ENCODE peak calls at places on chromosomes 13 and 19, in five cellular contexts. One of them, this sample, is unnamed.

GRCh38 chr13:74825170-74825948 is 656.6 kb downstream of the TBC1D4 start:
- DNase-seq in cardiac muscle cell: peak
- DNase-seq in keratinocyte: no peak
- DNase-seq in GM13976: no peak
- DNase-seq in PC-9: no peak
- DNase-seq in this sample: no peak

GRCh38 chr19:19538077-19538764 is at the start of gene CILP2:
- DNase-seq in cardiac muscle cell: peak
- DNase-seq in PC-9: peak
- DNase-seq in keratinocyte: no peak
- DNase-seq in GM13976: peak
- DNase-seq in this sample: peak

GRCh38 chr19:38020331-38020730 is 113.3 kb downstream of the SIPA1L3 start:
- DNase-seq in keratinocyte: no peak
- DNase-seq in GM13976: no peak
- DNase-seq in PC-9: no peak
- DNase-seq in cardiac muscle cell: no peak
- DNase-seq in this sample: no peak

GRCh38 chr19:38168632-38169031 is 55.4 kb downstream of the DPF1 start:
- DNase-seq in cardiac muscle cell: no peak
- DNase-seq in keratinocyte: no peak
- DNase-seq in PC-9: no peak
- DNase-seq in GM13976: no peak
- DNase-seq in this sample: no peak

GRCh38 chr13:30446122-30446500 is 19.6 kb downstream of the HMGB1 start:
- DNase-seq in keratinocyte: no peak
- DNase-seq in cardiac muscle cell: no peak
- DNase-seq in PC-9: no peak
- DNase-seq in GM13976: no peak
- DNase-seq in this sample: no peak

GRCh38 chr13:43489168-43489730 is 297.5 kb downstream of the ENOX1 start:
- DNase-seq in keratinocyte: no peak
- DNase-seq in PC-9: no peak
- DNase-seq in GM13976: no peak
- DNase-seq in cardiac muscle cell: peak
- DNase-seq in this sample: no peak

GRCh38 chr19:7500811-7501450 is 12.1 kb upstream of the PEX11G start:
- DNase-seq in PC-9: peak
- DNase-seq in GM13976: peak
- DNase-seq in cardiac muscle cell: no peak
- DNase-seq in keratinocyte: no peak
- DNase-seq in this sample: peak

GRCh38 chr13:43134896-43135295 is 111.5 kb downstream of the DNAJC15 start:
- DNase-seq in GM13976: no peak
- DNase-seq in cardiac muscle cell: no peak
- DNase-seq in keratinocyte: no peak
- DNase-seq in PC-9: no peak
- DNase-seq in this sample: no peak

GRCh38 chr19:49149652-49150105 is 5.5 kb downstream of the HRC start:
- DNase-seq in keratinocyte: no peak
- DNase-seq in cardiac muscle cell: peak
- DNase-seq in GM13976: no peak
- DNase-seq in PC-9: peak
- DNase-seq in this sample: no peak

GRCh38 chr13:46286972-46287371 is 75.2 kb downstream of the LRRC63 start:
- DNase-seq in keratinocyte: no peak
- DNase-seq in PC-9: no peak
- DNase-seq in GM13976: no peak
- DNase-seq in cardiac muscle cell: no peak
- DNase-seq in this sample: no peak

GRCh38 chr13:46289260-46289955 is 77.7 kb downstream of the LRRC63 start:
- DNase-seq in cardiac muscle cell: no peak
- DNase-seq in PC-9: no peak
- DNase-seq in GM13976: no peak
- DNase-seq in keratinocyte: no peak
- DNase-seq in this sample: no peak

DNA sequence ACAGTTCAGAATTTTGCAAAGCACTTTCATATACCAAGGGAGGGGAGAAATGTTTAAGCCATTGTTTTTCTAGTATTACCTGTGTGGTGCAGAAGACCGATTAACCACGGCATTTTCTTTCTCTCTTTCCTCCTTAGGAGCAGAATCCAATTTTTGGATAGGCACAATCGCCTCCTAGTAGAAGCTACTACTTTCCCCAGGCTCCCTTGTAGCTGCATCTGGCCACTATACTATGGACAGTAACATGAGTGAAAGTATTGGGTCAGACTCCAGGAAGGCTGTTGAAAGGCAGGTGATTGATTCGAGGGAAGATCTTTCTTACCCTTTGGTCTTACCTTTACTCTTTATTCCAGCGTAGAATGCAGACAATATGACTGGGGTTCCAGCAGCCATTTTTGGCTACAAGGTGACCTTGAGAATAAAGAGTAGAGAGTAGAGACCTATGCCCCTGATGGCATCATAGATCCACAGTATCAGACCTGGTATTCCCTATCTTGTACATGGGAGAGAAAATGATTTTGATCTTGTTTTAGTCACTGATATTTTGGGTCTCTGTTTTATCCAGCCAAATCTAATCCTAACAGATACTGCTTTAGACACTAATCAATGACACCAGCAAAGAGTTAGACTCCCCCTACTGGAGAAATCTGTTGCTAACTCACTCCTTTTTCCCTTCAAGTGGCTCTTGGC is 77.0 kb downstream of the LRRC63 start:
- DNase-seq in cardiac muscle cell: peak
- DNase-seq in PC-9: no peak
- DNase-seq in GM13976: peak
- DNase-seq in keratinocyte: no peak
- DNase-seq in this sample: peak
- TF ChIP-seq CTCF in cardiac muscle cell: peak
- TF ChIP-seq CTCF in PC-9: peak
- TF ChIP-seq CTCF in GM13976: peak
- TF ChIP-seq CTCF in keratinocyte: peak
- TF ChIP-seq CTCF in this sample: peak

GRCh38 chr13:111289251-111289650 is 31.2 kb upstream of the TEX29 start:
- DNase-seq in cardiac muscle cell: no peak
- DNase-seq in GM13976: no peak
- DNase-seq in PC-9: no peak
- DNase-seq in keratinocyte: no peak
- DNase-seq in this sample: no peak
- TF ChIP-seq CTCF in cardiac muscle cell: no peak
- TF ChIP-seq CTCF in GM13976: no peak
- TF ChIP-seq CTCF in PC-9: no peak
- TF ChIP-seq CTCF in keratinocyte: no peak
- TF ChIP-seq CTCF in this sample: no peak

GRCh38 chr19:2739602-2740313 is at the start of gene SLC39A3:
- DNase-seq in GM13976: peak
- DNase-seq in PC-9: peak
- DNase-seq in keratinocyte: peak
- DNase-seq in cardiac muscle cell: peak
- DNase-seq in this sample: peak
- TF ChIP-seq CTCF in GM13976: no peak
- TF ChIP-seq CTCF in PC-9: no peak
- TF ChIP-seq CTCF in keratinocyte: peak
- TF ChIP-seq CTCF in cardiac muscle cell: peak
- TF ChIP-seq CTCF in this sample: no peak

DNA sequence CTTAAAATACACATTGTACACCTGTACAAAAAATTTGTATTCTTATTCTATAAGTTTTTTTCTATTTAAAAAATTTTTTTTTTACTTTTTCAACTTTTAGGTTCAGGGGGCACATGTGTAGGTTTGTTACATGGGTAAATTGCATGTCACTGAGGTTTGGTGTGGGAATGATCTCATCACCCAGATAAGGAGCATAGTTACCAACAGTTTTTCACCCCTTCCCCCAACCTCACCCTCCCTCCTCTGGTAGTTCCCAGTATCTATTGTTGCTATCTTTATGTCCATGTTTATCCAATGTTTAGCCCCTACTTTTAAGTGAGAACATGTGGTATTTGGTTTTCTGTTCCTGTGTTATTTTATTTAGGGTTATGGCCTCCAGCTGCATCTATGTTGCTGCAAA is 89.9 kb downstream of the CDK8 start:
- DNase-seq in GM13976: no peak
- DNase-seq in cardiac muscle cell: no peak
- DNase-seq in keratinocyte: no peak
- DNase-seq in PC-9: no peak
- DNase-seq in this sample: no peak
- TF ChIP-seq CTCF in GM13976: no peak
- TF ChIP-seq CTCF in cardiac muscle cell: no peak
- TF ChIP-seq CTCF in keratinocyte: no peak
- TF ChIP-seq CTCF in PC-9: no peak
- TF ChIP-seq CTCF in this sample: no peak

GRCh38 chr13:107641574-107641973 is 573.8 kb downstream of the LIG4 start:
- DNase-seq in cardiac muscle cell: no peak
- DNase-seq in GM13976: no peak
- DNase-seq in keratinocyte: no peak
- DNase-seq in PC-9: no peak
- DNase-seq in this sample: no peak
- TF ChIP-seq CTCF in cardiac muscle cell: no peak
- TF ChIP-seq CTCF in GM13976: no peak
- TF ChIP-seq CTCF in keratinocyte: no peak
- TF ChIP-seq CTCF in PC-9: no peak
- TF ChIP-seq CTCF in this sample: no peak

GRCh38 chr19:2254052-2254872 is 2.0 kb downstream of the JSRP1 start:
- DNase-seq in keratinocyte: no peak
- DNase-seq in cardiac muscle cell: peak
- DNase-seq in PC-9: no peak
- DNase-seq in GM13976: no peak
- DNase-seq in this sample: no peak
- TF ChIP-seq CTCF in keratinocyte: no peak
- TF ChIP-seq CTCF in cardiac muscle cell: peak
- TF ChIP-seq CTCF in PC-9: no peak
- TF ChIP-seq CTCF in GM13976: no peak
- TF ChIP-seq CTCF in this sample: no peak

GRCh38 chr19:17470204-17470841 is at the start of gene SLC27A1:
- DNase-seq in cardiac muscle cell: peak
- DNase-seq in GM13976: peak
- DNase-seq in PC-9: peak
- DNase-seq in keratinocyte: peak
- DNase-seq in this sample: peak
- TF ChIP-seq CTCF in cardiac muscle cell: no peak
- TF ChIP-seq CTCF in GM13976: no peak
- TF ChIP-seq CTCF in PC-9: no peak
- TF ChIP-seq CTCF in keratinocyte: no peak
- TF ChIP-seq CTCF in this sample: no peak

GRCh38 chr19:989381-990081 is 5.4 kb downstream of the WDR18 start:
- DNase-seq in keratinocyte: no peak
- DNase-seq in cardiac muscle cell: no peak
- DNase-seq in PC-9: no peak
- DNase-seq in GM13976: no peak
- DNase-seq in this sample: no peak
- TF ChIP-seq CTCF in keratinocyte: peak
- TF ChIP-seq CTCF in cardiac muscle cell: peak
- TF ChIP-seq CTCF in PC-9: peak
- TF ChIP-seq CTCF in GM13976: peak
- TF ChIP-seq CTCF in this sample: peak

DNA sequence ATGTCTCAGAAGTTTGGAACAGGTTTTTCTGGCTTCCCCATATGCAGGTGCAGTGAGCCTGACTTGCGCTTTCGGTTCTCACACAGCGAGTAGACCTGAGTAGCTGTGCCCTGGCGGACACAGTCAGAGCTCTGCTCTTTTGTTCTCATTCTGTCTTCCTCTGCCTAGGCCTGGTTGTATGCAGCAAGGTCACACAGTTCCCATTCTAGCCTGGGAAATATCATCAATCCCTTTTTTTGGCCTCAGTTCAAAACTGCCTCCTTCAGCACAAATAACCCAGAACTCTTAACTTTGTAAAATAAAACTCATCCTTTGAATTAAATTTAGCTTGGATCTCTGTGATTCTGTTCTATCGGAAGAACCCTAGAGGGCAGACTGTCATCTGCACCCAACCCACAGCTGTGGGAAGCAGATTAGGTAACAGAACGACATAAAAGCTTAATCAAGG is 10.2 kb downstream of the OXGR1 start:
- DNase-seq in keratinocyte: no peak
- DNase-seq in PC-9: peak
- DNase-seq in cardiac muscle cell: peak
- DNase-seq in GM13976: peak
- DNase-seq in this sample: peak
- TF ChIP-seq CTCF in keratinocyte: no peak
- TF ChIP-seq CTCF in PC-9: peak
- TF ChIP-seq CTCF in cardiac muscle cell: peak
- TF ChIP-seq CTCF in GM13976: no peak
- TF ChIP-seq CTCF in this sample: no peak

This sample was measured in GM13977.